ENCODE peak calls at places on chromosomes 7 and 10, in ten cellular contexts. J is heart left ventricle; P is SK-N-SH; E is testis; W is CD4-positive, CD25-positive, alpha-beta regulatory T cell; K is Peyer's patch; O is spleen; Z is psoas muscle; D is vagina; U is GM23248. V is an unnamed sample. For H3K4me1, the result is how much of the 10 kb centered on the place peaks cover.

GRCh38 chr10:133356953-133357292 is 896 bp downstream of the FUOM start:
- DNase-seq in U (peak), W (no peak), P (no peak), K (no peak), Z (no peak), D (no peak), E (no peak), O (no peak), J (no peak), V (peak)

GRCh38 chr10:118349235-118349634 is 7.1 kb upstream of the FAM204A start:
- DNase-seq in O (no peak), D (no peak), J (no peak), W (peak), U (no peak), E (no peak), P (no peak), K (no peak), Z (no peak), V (no peak)

GRCh38 chr10:14660872-14661271 is 113.8 kb downstream of the FAM107B start:
- DNase-seq in O (no peak), Z (no peak), E (no peak), J (no peak), W (no peak), D (no peak), K (no peak), P (no peak), U (no peak), V (no peak)

GRCh38 chr10:125159932-125160855 is at the start of gene CTBP2:
- DNase-seq in O (peak), Z (peak), J (peak), E (peak), P (peak), K (no peak), U (peak), D (no peak), W (no peak), V (peak)

GRCh38 chr7:130879191-130879590 is 145.2 kb upstream of the KLF14 start:
- DNase-seq in E (no peak), J (no peak), W (no peak), U (peak), O (no peak), Z (no peak), D (no peak), K (no peak), P (no peak), V (no peak)

GRCh38 chr7:6179620-6180343 is 92.6 kb downstream of the CYTH3 start:
- DNase-seq in K (no peak), O (no peak), U (no peak), Z (no peak), E (no peak), J (no peak), W (no peak), P (no peak), D (no peak), V (no peak)

GRCh38 chr7:10685040-10685439 is 288.6 kb upstream of the PHF14 start:
- DNase-seq in U (no peak), W (no peak), D (no peak), Z (no peak), J (no peak), P (no peak), O (no peak), E (no peak), K (no peak), V (no peak)

GRCh38 chr7:14340415-14341079 is 351.1 kb upstream of the ETV1 start:
- DNase-seq in O (no peak), U (no peak), Z (no peak), D (no peak), J (no peak), P (no peak), K (no peak), W (no peak), E (no peak), V (no peak)

GRCh38 chr10:132502544-132503300 is 34.9 kb upstream of the INPP5A start:
- DNase-seq in E (no peak), O (peak), W (no peak), P (no peak), J (no peak), D (no peak), U (no peak), K (no peak), Z (no peak), V (no peak)

GRCh38 chr7:92641921-92642511 is 51.8 kb upstream of the FAM133B start:
- DNase-seq in P (no peak), J (no peak), K (no peak), U (peak), Z (no peak), W (peak), D (no peak), E (no peak), O (no peak), V (peak)

GRCh38 chr10:6607187-6607586 is 27.1 kb upstream of the PRKCQ start:
- DNase-seq in W (peak), P (no peak), D (no peak), K (no peak), Z (no peak), U (no peak), E (no peak), O (no peak), J (no peak), V (no peak)

GRCh38 chr10:15738237-15738928 is 18.7 kb upstream of the ITGA8 start:
- DNase-seq in Z (no peak), O (no peak), J (peak), P (no peak), K (no peak), U (peak), D (no peak), W (no peak), E (peak), V (peak)

GRCh38 chr7:90825779-90826178 is 229.7 kb downstream of the CDK14 start:
- DNase-seq in O (no peak), Z (no peak), K (no peak), P (no peak), W (no peak), D (no peak), E (no peak), J (no peak), U (peak), V (peak)

GRCh38 chr7:118153551-118154177 is 30.3 kb upstream of the LSM8 start:
- DNase-seq in K (no peak), P (peak), U (peak), W (peak), D (no peak), J (no peak), E (peak), Z (no peak), O (no peak), V (peak)

GRCh38 chr7:77157446-77157845 is 35.0 kb downstream of the CCDC146 start:
- DNase-seq in U (peak), O (no peak), Z (no peak), E (no peak), D (no peak), K (no peak), J (no peak), W (peak), P (no peak), V (peak)

GRCh38 chr7:157753713-157754415 is 417.1 kb downstream of the DNAJB6 start:
- DNase-seq in K (no peak), O (no peak), P (no peak), Z (no peak), D (no peak), E (no peak), W (no peak), U (no peak), J (no peak), V (no peak)

GRCh38 chr7:150876817-150877526 is 24.7 kb downstream of the AOC1 start:
- DNase-seq in P (peak), J (peak), W (peak), U (peak), K (peak), E (peak), D (no peak), Z (no peak), O (peak), V (peak)

GRCh38 chr7:32511791-32512190 is 16.5 kb downstream of the AVL9 start:
- DNase-seq in D (no peak), K (no peak), W (no peak), Z (no peak), J (no peak), P (no peak), O (no peak), U (peak), E (no peak), V (peak)

GRCh38 chr7:132576723-132577089 is 436 bp upstream of the PLXNA4 start:
- DNase-seq in Z (no peak), K (no peak), P (peak), U (peak), D (peak), W (no peak), E (no peak), O (no peak), J (peak), V (peak)

GRCh38 chr7:2688409-2689342 is 674 bp downstream of the AMZ1 start:
- DNase-seq in K (no peak), Z (no peak), P (peak), J (no peak), D (no peak), W (no peak), U (peak), O (peak), E (no peak), V (peak)

GRCh38 chr10:12540341-12540781 is 191.0 kb downstream of the CAMK1D start:
- DNase-seq in Z (no peak), U (peak), O (no peak), D (no peak), P (no peak), J (no peak), W (no peak), E (no peak), K (no peak), V (peak)

GRCh38 chr10:35420044-35420443 is 83.7 kb downstream of the CCNY start:
- DNase-seq in Z (no peak), O (no peak), U (peak), P (no peak), E (no peak), K (no peak), D (no peak), W (no peak), J (no peak), V (peak)

GRCh38 chr10:75959209-75959608 is 527.8 kb downstream of the LRMDA start:
- DNase-seq in Z (no peak), K (no peak), P (no peak), O (no peak), E (no peak), D (no peak), W (no peak), J (no peak), U (peak), V (peak)

GRCh38 chr7:140635345-140635744 is 5.3 kb downstream of the DENND2A start:
- DNase-seq in O (no peak), P (peak), W (no peak), K (no peak), J (peak), D (no peak), U (no peak), Z (no peak), E (no peak), V (no peak)

GRCh38 chr7:98276241-98276761 is 5.2 kb upstream of the BRI3 start:
- DNase-seq in J (no peak), D (no peak), U (peak), Z (no peak), K (no peak), E (peak), P (no peak), W (no peak), O (no peak), V (peak)

GRCh38 chr7:20307901-20308300 is 22.8 kb upstream of the ITGB8 start:
- DNase-seq in W (no peak), D (no peak), O (no peak), U (no peak), Z (no peak), P (no peak), K (no peak), J (no peak), E (peak), V (no peak)

GRCh38 chr10:122513053-122513452 is 47.5 kb upstream of the DMBT1 start:
- DNase-seq in J (no peak), E (no peak), P (no peak), W (no peak), U (no peak), K (no peak), Z (no peak), O (no peak), D (no peak), V (no peak)

GRCh38 chr10:129770286-129770685 is 193.8 kb downstream of the EBF3 start:
- DNase-seq in Z (no peak), D (peak), K (no peak), J (no peak), W (no peak), P (no peak), U (no peak), O (peak), E (peak), V (no peak)

GRCh38 chr7:50304158-50304910 is at the start of gene IKZF1:
- DNase-seq in O (peak), W (peak), D (no peak), E (peak), P (peak), K (peak), U (peak), J (peak), Z (peak), V (peak)

GRCh38 chr7:98280296-98280695 is 1.2 kb upstream of the BRI3 start:
- DNase-seq in D (no peak), E (no peak), P (no peak), W (no peak), Z (no peak), J (no peak), K (no peak), U (no peak), O (no peak), V (no peak)

GRCh38 chr10:77941790-77942189 is 15.2 kb upstream of the DLG5 start:
- DNase-seq in K (no peak), P (no peak), U (no peak), J (no peak), E (no peak), W (no peak), D (no peak), O (no peak), Z (no peak), V (no peak)

GRCh38 chr7:53657586-53657985 is 622.2 kb downstream of the POM121L12 start:
- DNase-seq in W (no peak), P (no peak), K (no peak), Z (no peak), O (no peak), D (no peak), U (no peak), E (no peak), J (no peak), V (no peak)

GRCh38 chr10:47198221-47198620 is 101.8 kb upstream of the GDF10 start:
- DNase-seq in U (no peak), E (no peak), K (no peak), W (no peak), D (no peak), Z (no peak), O (no peak), P (no peak), J (no peak), V (no peak)

GRCh38 chr7:112201421-112201820 is 4.8 kb downstream of the DOCK4 start:
- DNase-seq in U (peak), Z (no peak), K (no peak), O (no peak), D (no peak), E (no peak), W (no peak), J (no peak), P (no peak), V (peak)

GRCh38 chr10:36068542-36068941 is 426.4 kb upstream of the FZD8 start:
- DNase-seq in Z (no peak), J (no peak), D (no peak), W (no peak), P (no peak), K (no peak), O (no peak), E (no peak), U (no peak), V (no peak)

GRCh38 chr10:131021246-131021895 is 290.1 kb downstream of the TCERG1L start:
- DNase-seq in Z (no peak), J (no peak), U (no peak), K (no peak), D (no peak), E (no peak), P (no peak), W (no peak), O (peak), V (no peak)

GRCh38 chr10:117635851-117636250 is 93.3 kb downstream of the EMX2 start:
- DNase-seq in O (no peak), J (no peak), E (no peak), U (no peak), K (no peak), W (no peak), P (no peak), D (no peak), Z (no peak), V (no peak)

DNA sequence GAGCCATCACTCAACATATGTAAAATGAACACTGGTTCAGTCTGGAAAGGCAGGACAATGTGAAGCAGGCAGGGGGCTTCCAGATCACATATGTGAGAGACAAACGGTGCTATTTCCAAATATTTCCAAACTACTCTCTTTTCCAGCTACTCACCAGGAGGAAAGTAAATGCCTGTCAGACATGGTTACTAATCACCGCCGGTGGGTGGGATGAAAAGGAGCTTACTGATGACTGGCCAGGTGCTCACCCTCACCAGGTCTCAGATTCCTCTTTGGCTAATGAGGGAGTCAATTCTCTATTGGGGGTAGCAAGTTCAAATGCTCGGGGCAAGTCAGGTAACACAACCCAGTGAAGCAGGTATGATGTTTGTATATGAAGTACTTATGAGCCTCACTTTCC is 9.7 kb upstream of the MSMB start:
- DNase-seq in P (no peak), E (no peak), Z (no peak), O (no peak), K (no peak), J (no peak), U (no peak), W (no peak), D (no peak), V (no peak)
- H3K4me1 ChIP-seq in P (under half), E (under half), Z (under half), O (under half), K (under half), J (under half), U (under half), W (under half), D (under half), V (under half)

GRCh38 chr7:101674439-101674838 is 45.3 kb upstream of the MYL10 start:
- DNase-seq in Z (no peak), E (no peak), P (no peak), D (no peak), O (no peak), U (no peak), K (no peak), W (no peak), J (no peak), V (no peak)
- H3K4me1 ChIP-seq in Z (under half), E (under half), P (under half), D (under half), O (under half), U (under half), K (under half), W (under half), J (under half), V (under half)

GRCh38 chr7:155804897-155805825 is 7.1 kb downstream of the SHH start:
- DNase-seq in U (peak), J (no peak), W (peak), D (no peak), P (peak), Z (no peak), K (peak), O (peak), E (peak), V (peak)

GRCh38 chr7:155805826-155806095 is 6.5 kb downstream of the SHH start:
- DNase-seq in K (no peak), P (no peak), U (no peak), O (peak), Z (no peak), W (no peak), J (no peak), E (no peak), D (no peak), V (no peak)

GRCh38 chr7:155807013-155807804 is 5.1 kb downstream of the SHH start:
- DNase-seq in E (no peak), O (peak), W (no peak), U (no peak), J (no peak), K (no peak), D (no peak), P (no peak), Z (no peak), V (no peak)

GRCh38 chr7:155807805-155808550 is 4.3 kb downstream of the SHH start:
- DNase-seq in D (no peak), W (no peak), U (no peak), O (peak), P (no peak), Z (no peak), E (no peak), K (no peak), J (no peak), V (no peak)

DNA sequence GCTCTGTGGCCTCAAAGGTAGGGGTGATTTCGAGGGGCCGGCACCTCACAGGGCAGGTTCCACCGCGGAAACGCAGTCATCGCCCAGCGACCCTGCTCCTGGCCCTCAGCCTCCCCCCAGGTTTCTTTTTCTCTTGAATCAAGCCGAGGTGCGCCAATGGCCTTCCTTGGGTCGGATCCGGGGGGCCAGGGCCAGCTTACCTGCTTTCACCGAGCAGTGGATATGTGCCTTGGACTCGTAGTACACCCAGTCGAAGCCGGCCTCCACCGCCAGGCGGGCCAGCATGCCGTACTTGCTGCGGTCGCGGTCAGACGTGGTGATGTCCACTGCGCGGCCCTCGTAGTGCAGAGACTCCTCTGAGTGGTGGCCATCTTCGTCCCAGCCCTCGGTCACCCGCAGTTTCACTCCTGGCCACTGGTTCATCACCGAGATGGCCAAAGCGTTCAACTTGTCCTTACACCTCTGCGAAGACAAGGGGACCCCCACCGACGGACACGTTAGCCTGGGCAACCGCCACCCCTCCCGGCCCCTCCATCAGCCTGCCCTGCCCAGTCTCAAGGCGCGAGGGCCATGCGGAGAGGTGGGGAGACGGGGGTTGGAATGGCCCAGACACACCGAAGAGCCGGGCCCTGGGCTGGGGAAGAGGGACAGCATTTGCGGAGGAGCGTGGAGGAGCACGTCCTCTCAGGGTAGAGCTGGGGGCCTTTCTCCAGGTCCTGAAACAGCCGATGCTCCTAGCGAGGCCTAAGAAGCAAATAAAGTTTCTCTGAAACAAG is 6.0 kb downstream of the SHH start:
- DNase-seq in E (peak), P (peak), Z (no peak), W (no peak), J (no peak), U (peak), D (no peak), K (no peak), O (peak), V (no peak)
- H3K4me1 ChIP-seq in E (under half), P (under half), Z (under half), W (under half), J (under half), U (under half), D (under half), K (half or more), O (half or more), V (under half)

GRCh38 chr10:49761201-49761788 is 828 bp downstream of the OGDHL start:
- DNase-seq in O (no peak), P (no peak), D (no peak), K (no peak), U (no peak), W (no peak), J (no peak), E (no peak), Z (no peak), V (no peak)

GRCh38 chr10:49760789-49761188 is 1.3 kb downstream of the OGDHL start:
- DNase-seq in K (no peak), J (no peak), E (no peak), Z (no peak), O (peak), U (no peak), D (no peak), W (no peak), P (peak), V (no peak)

GRCh38 chr10:49759787-49760551 is 2.2 kb downstream of the OGDHL start:
- DNase-seq in O (peak), Z (no peak), P (peak), W (no peak), J (no peak), K (no peak), D (no peak), E (no peak), U (no peak), V (no peak)

GRCh38 chr10:49762566-49762877 is 399 bp upstream of the OGDHL start:
- DNase-seq in O (no peak), P (peak), Z (no peak), D (no peak), J (no peak), U (no peak), K (no peak), W (no peak), E (no peak), V (no peak)

GRCh38 chr10:49761789-49762565 is at the start of gene OGDHL:
- DNase-seq in E (peak), Z (no peak), J (peak), D (no peak), K (no peak), U (peak), P (peak), O (peak), W (peak), V (peak)
- H3K4me1 ChIP-seq in E (under half), Z (under half), J (under half), D (under half), K (under half), U (under half), P (under half), O (under half), W (under half), V (under half)